ENCODE peak calls at places on chromosomes 1 and 21, in nine cellular contexts. One of them, this sample, is unnamed.
A peak's percentile ranks its signal among the peaks of the same experiment; 100 is the strongest.

GRCh38 chr1:14738235-14738634 is 139.8 kb downstream of the KAZN start:
- DNase-seq in AG10803: no peak
- DNase-seq in kidney: no peak
- DNase-seq in stomach: no peak
- DNase-seq in right lobe of liver: no peak
- DNase-seq in ovary: no peak
- DNase-seq in astrocyte of the spinal cord: peak; percentile 50
- DNase-seq in tibial artery: no peak
- DNase-seq in breast epithelium: peak; percentile 40
- DNase-seq in this sample: no peak

GRCh38 chr1:234212764-234213406 is 160.4 kb upstream of the COA6 start:
- DNase-seq in AG10803: peak; percentile 23
- DNase-seq in kidney: no peak
- DNase-seq in stomach: no peak
- DNase-seq in right lobe of liver: no peak
- DNase-seq in ovary: no peak
- DNase-seq in astrocyte of the spinal cord: peak; percentile 52
- DNase-seq in tibial artery: no peak
- DNase-seq in breast epithelium: no peak
- DNase-seq in this sample: peak; percentile 74

GRCh38 chr21:46517361-46517760 is 58.7 kb downstream of the DIP2A start:
- DNase-seq in AG10803: no peak
- DNase-seq in kidney: no peak
- DNase-seq in stomach: peak; percentile 33
- DNase-seq in right lobe of liver: peak; percentile 85
- DNase-seq in ovary: no peak
- DNase-seq in astrocyte of the spinal cord: no peak
- DNase-seq in tibial artery: no peak
- DNase-seq in breast epithelium: no peak
- DNase-seq in this sample: no peak

GRCh38 chr1:20154306-20154831 is 15.2 kb downstream of the PLA2G2F start:
- DNase-seq in AG10803: no peak
- DNase-seq in kidney: peak; percentile 57
- DNase-seq in stomach: no peak
- DNase-seq in right lobe of liver: peak; percentile 64
- DNase-seq in ovary: no peak
- DNase-seq in astrocyte of the spinal cord: no peak
- DNase-seq in tibial artery: no peak
- DNase-seq in breast epithelium: no peak
- DNase-seq in this sample: peak; percentile 19

GRCh38 chr1:28195780-28196179 is 19.3 kb upstream of the PTAFR start:
- DNase-seq in AG10803: no peak
- DNase-seq in kidney: no peak
- DNase-seq in stomach: no peak
- DNase-seq in right lobe of liver: no peak
- DNase-seq in ovary: no peak
- DNase-seq in astrocyte of the spinal cord: no peak
- DNase-seq in tibial artery: no peak
- DNase-seq in breast epithelium: no peak
- DNase-seq in this sample: no peak

GRCh38 chr21:40689816-40690215 is 157.1 kb downstream of the DSCAM start:
- DNase-seq in AG10803: no peak
- DNase-seq in kidney: no peak
- DNase-seq in stomach: no peak
- DNase-seq in right lobe of liver: no peak
- DNase-seq in ovary: no peak
- DNase-seq in astrocyte of the spinal cord: no peak
- DNase-seq in tibial artery: no peak
- DNase-seq in breast epithelium: no peak
- DNase-seq in this sample: no peak

GRCh38 chr1:197521118-197521739 is 253.2 kb downstream of the CRB1 start:
- DNase-seq in AG10803: peak; percentile 47
- DNase-seq in kidney: no peak
- DNase-seq in stomach: no peak
- DNase-seq in right lobe of liver: no peak
- DNase-seq in ovary: no peak
- DNase-seq in astrocyte of the spinal cord: peak; percentile 46
- DNase-seq in tibial artery: no peak
- DNase-seq in breast epithelium: no peak
- DNase-seq in this sample: peak; percentile 56

GRCh38 chr1:65812065-65812464 is 19.4 kb downstream of the PDE4B start:
- DNase-seq in AG10803: peak; percentile 86
- DNase-seq in kidney: no peak
- DNase-seq in stomach: no peak
- DNase-seq in right lobe of liver: peak; percentile 25
- DNase-seq in ovary: no peak
- DNase-seq in astrocyte of the spinal cord: peak; percentile 90
- DNase-seq in tibial artery: peak; percentile 32
- DNase-seq in breast epithelium: no peak
- DNase-seq in this sample: peak; percentile 95

GRCh38 chr1:38308780-38309179 is 262.2 kb upstream of the POU3F1 start:
- DNase-seq in AG10803: peak; percentile 5
- DNase-seq in kidney: no peak
- DNase-seq in stomach: no peak
- DNase-seq in right lobe of liver: no peak
- DNase-seq in ovary: no peak
- DNase-seq in astrocyte of the spinal cord: no peak
- DNase-seq in tibial artery: no peak
- DNase-seq in breast epithelium: no peak
- DNase-seq in this sample: no peak

GRCh38 chr1:205541161-205541886 is 36.9 kb downstream of the CDK18 start:
- DNase-seq in AG10803: no peak
- DNase-seq in kidney: peak; percentile 37
- DNase-seq in stomach: peak; percentile 20
- DNase-seq in right lobe of liver: no peak
- DNase-seq in ovary: no peak
- DNase-seq in astrocyte of the spinal cord: no peak
- DNase-seq in tibial artery: no peak
- DNase-seq in breast epithelium: peak; percentile 13
- DNase-seq in this sample: no peak

GRCh38 chr1:38071530-38072266 is 25.1 kb upstream of the POU3F1 start:
- DNase-seq in AG10803: peak; percentile 46
- DNase-seq in kidney: no peak
- DNase-seq in stomach: no peak
- DNase-seq in right lobe of liver: no peak
- DNase-seq in ovary: no peak
- DNase-seq in astrocyte of the spinal cord: peak; percentile 22
- DNase-seq in tibial artery: no peak
- DNase-seq in breast epithelium: no peak
- DNase-seq in this sample: peak; percentile 58

GRCh38 chr1:60833173-60833572 is 249.2 kb upstream of the NFIA start:
- DNase-seq in AG10803: no peak
- DNase-seq in kidney: no peak
- DNase-seq in stomach: no peak
- DNase-seq in right lobe of liver: no peak
- DNase-seq in ovary: no peak
- DNase-seq in astrocyte of the spinal cord: no peak
- DNase-seq in tibial artery: no peak
- DNase-seq in breast epithelium: no peak
- DNase-seq in this sample: no peak

GRCh38 chr1:236835491-236835890 is 40.4 kb downstream of the MTR start:
- DNase-seq in AG10803: no peak
- DNase-seq in kidney: no peak
- DNase-seq in stomach: no peak
- DNase-seq in right lobe of liver: peak; percentile 34
- DNase-seq in ovary: no peak
- DNase-seq in astrocyte of the spinal cord: no peak
- DNase-seq in tibial artery: no peak
- DNase-seq in breast epithelium: no peak
- DNase-seq in this sample: no peak

GRCh38 chr1:94045465-94046056 is 75.4 kb downstream of the ABCA4 start:
- DNase-seq in AG10803: peak; percentile 97
- DNase-seq in kidney: peak; percentile 97
- DNase-seq in stomach: peak; percentile 83
- DNase-seq in right lobe of liver: peak; percentile 61
- DNase-seq in ovary: peak; percentile 85
- DNase-seq in astrocyte of the spinal cord: peak; percentile 98
- DNase-seq in tibial artery: peak; percentile 88
- DNase-seq in breast epithelium: peak; percentile 87
- DNase-seq in this sample: peak; percentile 54

GRCh38 chr1:179816196-179816960 is 61.2 kb downstream of the TOR1AIP2 start:
- DNase-seq in AG10803: no peak
- DNase-seq in kidney: peak; percentile 89
- DNase-seq in stomach: no peak
- DNase-seq in right lobe of liver: no peak
- DNase-seq in ovary: peak; percentile 55
- DNase-seq in astrocyte of the spinal cord: peak; percentile 45
- DNase-seq in tibial artery: no peak
- DNase-seq in breast epithelium: no peak
- DNase-seq in this sample: no peak

GRCh38 chr1:55679971-55680370 is 464.8 kb upstream of the USP24 start:
- DNase-seq in AG10803: peak; percentile 92
- DNase-seq in kidney: no peak
- DNase-seq in stomach: no peak
- DNase-seq in right lobe of liver: no peak
- DNase-seq in ovary: no peak
- DNase-seq in astrocyte of the spinal cord: peak; percentile 12
- DNase-seq in tibial artery: no peak
- DNase-seq in breast epithelium: no peak
- DNase-seq in this sample: no peak

GRCh38 chr1:147758379-147759100 is 1.9 kb downstream of the GJA5 start:
- DNase-seq in AG10803: no peak
- DNase-seq in kidney: no peak
- DNase-seq in stomach: no peak
- DNase-seq in right lobe of liver: no peak
- DNase-seq in ovary: no peak
- DNase-seq in astrocyte of the spinal cord: no peak
- DNase-seq in tibial artery: no peak
- DNase-seq in breast epithelium: peak; percentile 43
- DNase-seq in this sample: no peak

GRCh38 chr1:21669033-21669286 is 197 bp downstream of the RAP1GAP start:
- DNase-seq in AG10803: no peak
- DNase-seq in kidney: no peak
- DNase-seq in stomach: no peak
- DNase-seq in right lobe of liver: no peak
- DNase-seq in ovary: no peak
- DNase-seq in astrocyte of the spinal cord: no peak
- DNase-seq in tibial artery: no peak
- DNase-seq in breast epithelium: no peak
- DNase-seq in this sample: no peak

GRCh38 chr21:36699546-36700294 is 805 bp downstream of the SIM2 start:
- DNase-seq in AG10803: no peak
- DNase-seq in kidney: no peak
- DNase-seq in stomach: no peak
- DNase-seq in right lobe of liver: no peak
- DNase-seq in ovary: no peak
- DNase-seq in astrocyte of the spinal cord: no peak
- DNase-seq in tibial artery: no peak
- DNase-seq in breast epithelium: no peak
- DNase-seq in this sample: no peak

DNA sequence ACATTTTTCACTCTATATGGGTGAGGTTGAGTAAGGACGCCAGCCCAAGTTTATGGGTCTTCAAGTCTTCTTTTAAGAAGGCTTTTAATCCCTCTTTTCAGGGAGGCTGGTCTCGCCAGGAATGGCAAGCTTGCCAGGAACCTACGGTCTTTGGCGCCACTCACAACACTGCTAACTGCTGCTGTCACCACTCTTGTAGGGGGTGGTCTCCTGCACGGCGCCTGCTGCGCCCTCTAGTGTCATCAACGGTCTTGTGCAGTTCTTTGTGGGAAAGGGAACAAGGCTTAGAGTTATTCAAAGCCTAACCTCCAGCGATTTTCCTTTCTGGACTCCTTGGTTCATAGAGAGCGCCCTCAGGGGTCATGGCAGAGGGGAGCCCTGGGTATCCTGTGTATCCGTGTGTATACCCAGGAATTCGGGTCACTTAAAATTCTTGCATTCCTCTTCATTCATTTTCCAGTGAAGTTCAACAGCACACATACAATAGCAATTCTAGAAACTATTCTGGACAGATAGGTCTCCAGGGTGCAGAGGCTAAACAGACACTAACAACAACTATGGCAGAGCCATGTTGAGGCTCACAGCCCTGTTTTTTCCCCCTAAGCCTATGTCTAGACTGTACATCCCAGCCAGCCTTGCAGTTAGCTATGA is 392.8 kb upstream of the CAMK1G start:
- DNase-seq in AG10803: peak; percentile 36
- DNase-seq in kidney: peak; percentile 68
- DNase-seq in stomach: peak; percentile 59
- DNase-seq in right lobe of liver: peak; percentile 41
- DNase-seq in ovary: no peak
- DNase-seq in astrocyte of the spinal cord: peak; percentile 60
- DNase-seq in tibial artery: peak; percentile 28
- DNase-seq in breast epithelium: no peak
- DNase-seq in this sample: peak; percentile 81
- TF ChIP-seq CTCF in AG10803: peak; percentile 76
- TF ChIP-seq CTCF in kidney: peak; percentile 55
- TF ChIP-seq CTCF in stomach: peak; percentile 39
- TF ChIP-seq CTCF in right lobe of liver: peak; percentile 76
- TF ChIP-seq CTCF in ovary: no peak
- TF ChIP-seq CTCF in astrocyte of the spinal cord: peak; percentile 84
- TF ChIP-seq CTCF in tibial artery: peak; percentile 58
- TF ChIP-seq CTCF in breast epithelium: peak; percentile 18
- TF ChIP-seq CTCF in this sample: peak; percentile 79

GRCh38 chr1:117123274-117123673 is 1.7 kb upstream of the TRIM45 start:
- DNase-seq in AG10803: no peak
- DNase-seq in kidney: no peak
- DNase-seq in stomach: no peak
- DNase-seq in right lobe of liver: no peak
- DNase-seq in ovary: no peak
- DNase-seq in astrocyte of the spinal cord: no peak
- DNase-seq in tibial artery: no peak
- DNase-seq in breast epithelium: no peak
- DNase-seq in this sample: no peak
- H3K4me3 ChIP-seq in AG10803: no peak overlapping the region
- H3K4me3 ChIP-seq in kidney: no peak overlapping the region
- H3K4me3 ChIP-seq in stomach: no peak overlapping the region
- H3K4me3 ChIP-seq in right lobe of liver: no peak overlapping the region
- H3K4me3 ChIP-seq in ovary: no peak overlapping the region
- H3K4me3 ChIP-seq in astrocyte of the spinal cord: no peak overlapping the region
- H3K4me3 ChIP-seq in tibial artery: no peak overlapping the region
- H3K4me3 ChIP-seq in breast epithelium: no peak overlapping the region
- H3K4me3 ChIP-seq in this sample: no peak overlapping the region

DNA sequence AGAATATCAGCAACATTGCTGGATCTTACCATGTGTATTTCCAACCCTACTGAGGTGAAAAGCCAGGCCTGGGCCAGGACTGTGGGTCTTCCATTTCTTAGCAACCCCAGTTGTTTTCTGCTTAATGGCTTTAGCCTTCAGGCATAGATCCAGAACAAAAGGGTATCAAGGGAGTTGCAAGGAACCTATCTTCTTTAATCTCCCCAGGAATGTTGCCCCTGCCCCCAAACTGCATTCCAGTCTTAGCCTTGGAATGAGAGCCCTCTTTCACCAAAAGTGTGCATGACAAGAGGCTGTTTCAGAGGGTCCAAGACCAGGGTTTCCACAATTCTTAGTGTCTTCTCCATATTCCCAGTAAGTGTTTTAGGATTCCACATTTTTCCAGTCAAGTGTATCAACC is 87.9 kb upstream of the SOX13 start:
- DNase-seq in AG10803: no peak
- DNase-seq in kidney: no peak
- DNase-seq in stomach: no peak
- DNase-seq in right lobe of liver: no peak
- DNase-seq in ovary: no peak
- DNase-seq in astrocyte of the spinal cord: no peak
- DNase-seq in tibial artery: no peak
- DNase-seq in breast epithelium: no peak
- DNase-seq in this sample: no peak
- TF ChIP-seq CTCF in AG10803: no peak
- TF ChIP-seq CTCF in kidney: no peak
- TF ChIP-seq CTCF in stomach: no peak
- TF ChIP-seq CTCF in right lobe of liver: no peak
- TF ChIP-seq CTCF in ovary: no peak
- TF ChIP-seq CTCF in astrocyte of the spinal cord: no peak
- TF ChIP-seq CTCF in tibial artery: no peak
- TF ChIP-seq CTCF in breast epithelium: no peak
- TF ChIP-seq CTCF in this sample: no peak

GRCh38 chr1:214842856-214843255 is 239.7 kb upstream of the KCNK2 start:
- DNase-seq in AG10803: peak; percentile 93
- DNase-seq in kidney: no peak
- DNase-seq in stomach: no peak
- DNase-seq in right lobe of liver: no peak
- DNase-seq in ovary: no peak
- DNase-seq in astrocyte of the spinal cord: peak; percentile 57
- DNase-seq in tibial artery: no peak
- DNase-seq in breast epithelium: no peak
- DNase-seq in this sample: no peak
- H3K4me3 ChIP-seq in AG10803: no peak overlapping the region
- H3K4me3 ChIP-seq in kidney: no peak overlapping the region
- H3K4me3 ChIP-seq in stomach: no peak overlapping the region
- H3K4me3 ChIP-seq in right lobe of liver: no peak overlapping the region
- H3K4me3 ChIP-seq in ovary: no peak overlapping the region
- H3K4me3 ChIP-seq in astrocyte of the spinal cord: no peak overlapping the region
- H3K4me3 ChIP-seq in tibial artery: no peak overlapping the region
- H3K4me3 ChIP-seq in breast epithelium: no peak overlapping the region
- H3K4me3 ChIP-seq in this sample: no peak overlapping the region